ENCODE peak calls at places on chromosomes 6 and 20, in five cellular contexts. One of them, this sample, is unnamed.
A peak's percentile ranks its signal among the peaks of the same experiment; 100 is the strongest.

GRCh38 chr6:15327271-15327670 is 81.4 kb downstream of the JARID2 start:
- DNase-seq in left lung: no peak
- DNase-seq in fibroblast of mammary gland: no peak
- DNase-seq in fibroblast of the aortic adventitia: peak; percentile 18
- DNase-seq in dorsolateral prefrontal cortex: no peak
- DNase-seq in this sample: no peak

GRCh38 chr20:62159835-62160234 is 16.3 kb downstream of the SS18L1 start:
- DNase-seq in fibroblast of the aortic adventitia: no peak
- DNase-seq in fibroblast of mammary gland: peak; percentile 49
- DNase-seq in dorsolateral prefrontal cortex: no peak
- DNase-seq in left lung: peak; percentile 2
- DNase-seq in this sample: peak; percentile 57

GRCh38 chr6:72913797-72914196 is 291.9 kb downstream of the KCNQ5 start:
- DNase-seq in dorsolateral prefrontal cortex: no peak
- DNase-seq in left lung: no peak
- DNase-seq in fibroblast of the aortic adventitia: no peak
- DNase-seq in fibroblast of mammary gland: no peak
- DNase-seq in this sample: no peak

GRCh38 chr6:157761331-157761921 is 61.6 kb upstream of the SNX9 start:
- DNase-seq in dorsolateral prefrontal cortex: no peak
- DNase-seq in left lung: no peak
- DNase-seq in fibroblast of mammary gland: peak; percentile 93
- DNase-seq in fibroblast of the aortic adventitia: no peak
- DNase-seq in this sample: peak; percentile 78

GRCh38 chr6:11296449-11297375 is 64.2 kb upstream of the NEDD9 start:
- DNase-seq in dorsolateral prefrontal cortex: no peak
- DNase-seq in left lung: no peak
- DNase-seq in fibroblast of the aortic adventitia: no peak
- DNase-seq in fibroblast of mammary gland: no peak
- DNase-seq in this sample: no peak

GRCh38 chr20:10217517-10218410 is 866 bp upstream of the SNAP25 start:
- DNase-seq in fibroblast of mammary gland: peak; percentile 97
- DNase-seq in dorsolateral prefrontal cortex: peak; percentile 69
- DNase-seq in fibroblast of the aortic adventitia: peak; percentile 68
- DNase-seq in left lung: peak; percentile 52
- DNase-seq in this sample: no peak

GRCh38 chr6:135236319-135236718 is 55.2 kb downstream of the MYB start:
- DNase-seq in fibroblast of the aortic adventitia: no peak
- DNase-seq in fibroblast of mammary gland: no peak
- DNase-seq in left lung: no peak
- DNase-seq in dorsolateral prefrontal cortex: no peak
- DNase-seq in this sample: no peak

GRCh38 chr20:61539706-61540360 is 287.8 kb downstream of the CDH4 start:
- DNase-seq in dorsolateral prefrontal cortex: no peak
- DNase-seq in fibroblast of mammary gland: no peak
- DNase-seq in fibroblast of the aortic adventitia: no peak
- DNase-seq in left lung: no peak
- DNase-seq in this sample: no peak

GRCh38 chr6:3776881-3777507 is 25.5 kb upstream of the PXDC1 start:
- DNase-seq in dorsolateral prefrontal cortex: no peak
- DNase-seq in fibroblast of mammary gland: no peak
- DNase-seq in fibroblast of the aortic adventitia: no peak
- DNase-seq in left lung: no peak
- DNase-seq in this sample: no peak

GRCh38 chr6:134451529-134451928 is 133.6 kb upstream of the SGK1 start:
- DNase-seq in fibroblast of mammary gland: no peak
- DNase-seq in dorsolateral prefrontal cortex: no peak
- DNase-seq in fibroblast of the aortic adventitia: no peak
- DNase-seq in left lung: no peak
- DNase-seq in this sample: no peak

GRCh38 chr6:34339432-34339831 is 53.0 kb downstream of the NUDT3 start:
- DNase-seq in fibroblast of the aortic adventitia: no peak
- DNase-seq in fibroblast of mammary gland: no peak
- DNase-seq in left lung: no peak
- DNase-seq in dorsolateral prefrontal cortex: no peak
- DNase-seq in this sample: no peak

GRCh38 chr6:125773387-125774341 is 17.1 kb upstream of the NCOA7 start:
- DNase-seq in fibroblast of mammary gland: peak; percentile 60
- DNase-seq in left lung: no peak
- DNase-seq in fibroblast of the aortic adventitia: peak; percentile 53
- DNase-seq in dorsolateral prefrontal cortex: no peak
- DNase-seq in this sample: no peak

GRCh38 chr20:53656653-53657288 is 63.1 kb upstream of the ZNF217 start:
- DNase-seq in dorsolateral prefrontal cortex: no peak
- DNase-seq in left lung: no peak
- DNase-seq in fibroblast of the aortic adventitia: peak; percentile 61
- DNase-seq in fibroblast of mammary gland: peak; percentile 90
- DNase-seq in this sample: no peak

GRCh38 chr20:51036827-51037229 is 13.9 kb upstream of the KCNG1 start:
- DNase-seq in dorsolateral prefrontal cortex: no peak
- DNase-seq in fibroblast of mammary gland: peak; percentile 52
- DNase-seq in left lung: no peak
- DNase-seq in fibroblast of the aortic adventitia: no peak
- DNase-seq in this sample: no peak

GRCh38 chr20:39206899-39207564 is 244.9 kb downstream of the DHX35 start:
- DNase-seq in left lung: no peak
- DNase-seq in dorsolateral prefrontal cortex: no peak
- DNase-seq in fibroblast of the aortic adventitia: peak; percentile 22
- DNase-seq in fibroblast of mammary gland: peak; percentile 26
- DNase-seq in this sample: no peak

GRCh38 chr6:21754891-21755290 is 161.3 kb downstream of the SOX4 start:
- DNase-seq in left lung: no peak
- DNase-seq in fibroblast of the aortic adventitia: peak; percentile 34
- DNase-seq in fibroblast of mammary gland: peak; percentile 79
- DNase-seq in dorsolateral prefrontal cortex: no peak
- DNase-seq in this sample: no peak

GRCh38 chr6:170444056-170444505 is 109.0 kb downstream of the PSMB1 start:
- DNase-seq in fibroblast of the aortic adventitia: no peak
- DNase-seq in fibroblast of mammary gland: no peak
- DNase-seq in dorsolateral prefrontal cortex: no peak
- DNase-seq in left lung: peak; percentile 71
- DNase-seq in this sample: no peak

GRCh38 chr6:101666256-101666655 is 272.7 kb downstream of the GRIK2 start:
- DNase-seq in fibroblast of mammary gland: peak; percentile 67
- DNase-seq in left lung: no peak
- DNase-seq in dorsolateral prefrontal cortex: no peak
- DNase-seq in fibroblast of the aortic adventitia: peak; percentile 89
- DNase-seq in this sample: no peak

GRCh38 chr20:24989162-24989561 is 3.4 kb downstream of the APMAP start:
- DNase-seq in fibroblast of mammary gland: no peak
- DNase-seq in dorsolateral prefrontal cortex: peak; percentile 2
- DNase-seq in fibroblast of the aortic adventitia: no peak
- DNase-seq in left lung: no peak
- DNase-seq in this sample: no peak

GRCh38 chr6:146701632-146702031 is 102.9 kb downstream of the ADGB start:
- DNase-seq in left lung: no peak
- DNase-seq in dorsolateral prefrontal cortex: no peak
- DNase-seq in fibroblast of the aortic adventitia: no peak
- DNase-seq in fibroblast of mammary gland: no peak
- DNase-seq in this sample: no peak

GRCh38 chr6:27297857-27298730 is 14.0 kb downstream of the POM121L2 start:
- DNase-seq in left lung: no peak
- DNase-seq in fibroblast of mammary gland: peak; percentile 75
- DNase-seq in dorsolateral prefrontal cortex: no peak
- DNase-seq in fibroblast of the aortic adventitia: peak; percentile 51
- DNase-seq in this sample: no peak

GRCh38 chr6:107489636-107490567 is at the start of gene SOBP:
- DNase-seq in fibroblast of mammary gland: peak; percentile 51
- DNase-seq in fibroblast of the aortic adventitia: peak; percentile 43
- DNase-seq in dorsolateral prefrontal cortex: peak; percentile 57
- DNase-seq in left lung: peak; percentile 83
- DNase-seq in this sample: no peak

GRCh38 chr6:100426241-100426640 is 38.5 kb downstream of the SIM1 start:
- DNase-seq in fibroblast of the aortic adventitia: no peak
- DNase-seq in dorsolateral prefrontal cortex: no peak
- DNase-seq in fibroblast of mammary gland: no peak
- DNase-seq in left lung: no peak
- DNase-seq in this sample: no peak

GRCh38 chr6:28838634-28839442 is 84.9 kb downstream of the TRIM27 start:
- DNase-seq in left lung: peak; percentile 94
- DNase-seq in fibroblast of mammary gland: peak; percentile 85
- DNase-seq in dorsolateral prefrontal cortex: peak; percentile 70
- DNase-seq in fibroblast of the aortic adventitia: peak; percentile 75
- DNase-seq in this sample: peak; percentile 47

GRCh38 chr20:35571566-35571965 is 29.7 kb downstream of the ERGIC3 start:
- DNase-seq in dorsolateral prefrontal cortex: no peak
- DNase-seq in fibroblast of mammary gland: no peak
- DNase-seq in left lung: no peak
- DNase-seq in fibroblast of the aortic adventitia: no peak
- DNase-seq in this sample: no peak

GRCh38 chr6:8343600-8343999 is 91.7 kb downstream of the SLC35B3 start:
- DNase-seq in fibroblast of mammary gland: no peak
- DNase-seq in left lung: no peak
- DNase-seq in dorsolateral prefrontal cortex: no peak
- DNase-seq in fibroblast of the aortic adventitia: no peak
- DNase-seq in this sample: no peak

GRCh38 chr6:33313105-33313708 is 671 bp downstream of the TAPBP start:
- DNase-seq in fibroblast of mammary gland: no peak
- DNase-seq in dorsolateral prefrontal cortex: peak; percentile 35
- DNase-seq in fibroblast of the aortic adventitia: no peak
- DNase-seq in left lung: peak; percentile 92
- DNase-seq in this sample: no peak

GRCh38 chr6:54072708-54073313 is 38.4 kb upstream of the MLIP start:
- DNase-seq in dorsolateral prefrontal cortex: no peak
- DNase-seq in fibroblast of mammary gland: no peak
- DNase-seq in fibroblast of the aortic adventitia: no peak
- DNase-seq in left lung: no peak
- DNase-seq in this sample: no peak

GRCh38 chr6:107635058-107635515 is 145.2 kb downstream of the SOBP start:
- DNase-seq in fibroblast of the aortic adventitia: no peak
- DNase-seq in left lung: no peak
- DNase-seq in fibroblast of mammary gland: no peak
- DNase-seq in dorsolateral prefrontal cortex: no peak
- DNase-seq in this sample: no peak

GRCh38 chr6:83844170-83844569 is 9.0 kb upstream of the RIPPLY2 start:
- DNase-seq in left lung: no peak
- DNase-seq in dorsolateral prefrontal cortex: no peak
- DNase-seq in fibroblast of mammary gland: no peak
- DNase-seq in fibroblast of the aortic adventitia: no peak
- DNase-seq in this sample: no peak

GRCh38 chr6:88629838-88630462 is 333.5 kb downstream of the RNGTT start:
- DNase-seq in left lung: no peak
- DNase-seq in dorsolateral prefrontal cortex: no peak
- DNase-seq in fibroblast of the aortic adventitia: no peak
- DNase-seq in fibroblast of mammary gland: no peak
- DNase-seq in this sample: no peak

GRCh38 chr6:90000864-90001731 is 106.8 kb downstream of the GJA10 start:
- DNase-seq in dorsolateral prefrontal cortex: no peak
- DNase-seq in left lung: no peak
- DNase-seq in fibroblast of the aortic adventitia: no peak
- DNase-seq in fibroblast of mammary gland: peak; percentile 76
- DNase-seq in this sample: no peak

GRCh38 chr20:52150440-52151258 is 40.9 kb downstream of the ZFP64 start:
- DNase-seq in left lung: no peak
- DNase-seq in fibroblast of the aortic adventitia: peak; percentile 65
- DNase-seq in dorsolateral prefrontal cortex: no peak
- DNase-seq in fibroblast of mammary gland: peak; percentile 54
- DNase-seq in this sample: no peak

GRCh38 chr20:49029203-49029602 is 16.9 kb upstream of the CSE1L start:
- DNase-seq in left lung: no peak
- DNase-seq in fibroblast of the aortic adventitia: peak; percentile 76
- DNase-seq in fibroblast of mammary gland: no peak
- DNase-seq in dorsolateral prefrontal cortex: no peak
- DNase-seq in this sample: no peak

GRCh38 chr20:49032455-49032854 is 13.7 kb upstream of the CSE1L start:
- DNase-seq in fibroblast of mammary gland: no peak
- DNase-seq in left lung: no peak
- DNase-seq in fibroblast of the aortic adventitia: no peak
- DNase-seq in dorsolateral prefrontal cortex: no peak
- DNase-seq in this sample: no peak

GRCh38 chr20:49030954-49031619 is 15.0 kb upstream of the CSE1L start:
- DNase-seq in fibroblast of the aortic adventitia: peak; percentile 63
- DNase-seq in left lung: no peak
- DNase-seq in dorsolateral prefrontal cortex: no peak
- DNase-seq in fibroblast of mammary gland: peak; percentile 42
- DNase-seq in this sample: no peak

GRCh38 chr20:49024220-49024619 is 21.9 kb upstream of the CSE1L start:
- DNase-seq in left lung: no peak
- DNase-seq in dorsolateral prefrontal cortex: no peak
- DNase-seq in fibroblast of the aortic adventitia: no peak
- DNase-seq in fibroblast of mammary gland: no peak
- DNase-seq in this sample: no peak

DNA sequence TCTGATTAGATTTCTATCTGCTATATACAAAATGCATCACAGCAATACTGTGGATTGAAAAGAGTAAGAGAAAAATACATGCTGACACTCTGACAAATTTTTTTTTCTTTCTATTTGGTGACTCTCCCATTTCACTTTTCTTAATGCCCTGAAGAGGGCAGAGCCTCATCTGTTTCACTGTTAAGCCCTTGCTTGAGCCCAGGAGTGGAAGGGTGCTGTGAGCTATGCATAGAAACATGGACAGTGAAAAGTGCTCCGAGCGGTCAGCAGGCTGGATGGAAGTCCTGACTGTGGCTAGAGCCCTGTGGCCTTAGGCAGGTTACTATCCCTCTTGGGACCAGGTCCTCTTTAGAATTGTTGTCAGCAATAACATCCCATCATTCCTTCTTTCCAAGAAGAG is 17.4 kb upstream of the CSE1L start:
- DNase-seq in fibroblast of mammary gland: peak; percentile 35
- DNase-seq in left lung: no peak
- DNase-seq in dorsolateral prefrontal cortex: no peak
- DNase-seq in fibroblast of the aortic adventitia: peak; percentile 58
- DNase-seq in this sample: no peak
- TF ChIP-seq CTCF in fibroblast of mammary gland: peak; percentile 45
- TF ChIP-seq CTCF in left lung: peak; percentile 18
- TF ChIP-seq CTCF in dorsolateral prefrontal cortex: peak; percentile 36
- TF ChIP-seq CTCF in fibroblast of the aortic adventitia: peak; percentile 58
- TF ChIP-seq CTCF in this sample: no peak

GRCh38 chr6:110329348-110329728 is 28.8 kb downstream of the METTL24 start:
- DNase-seq in fibroblast of mammary gland: peak; percentile 17
- DNase-seq in dorsolateral prefrontal cortex: no peak
- DNase-seq in fibroblast of the aortic adventitia: no peak
- DNase-seq in left lung: peak; percentile 59
- DNase-seq in this sample: no peak
- H3K4me3 ChIP-seq in fibroblast of mammary gland: peak overlapping the region; percentile 36
- H3K4me3 ChIP-seq in dorsolateral prefrontal cortex: no peak overlapping the region
- H3K4me3 ChIP-seq in fibroblast of the aortic adventitia: no peak overlapping the region
- H3K4me3 ChIP-seq in left lung: peak overlapping the region; percentile 1
- H3K4me3 ChIP-seq in this sample: no peak overlapping the region

GRCh38 chr6:116511424-116512131 is at the start of gene CALHM5:
- DNase-seq in fibroblast of the aortic adventitia: peak; percentile 97
- DNase-seq in fibroblast of mammary gland: peak; percentile 92
- DNase-seq in left lung: no peak
- DNase-seq in dorsolateral prefrontal cortex: no peak
- DNase-seq in this sample: no peak
- TF ChIP-seq CTCF in fibroblast of the aortic adventitia: peak; percentile 75
- TF ChIP-seq CTCF in fibroblast of mammary gland: peak; percentile 80
- TF ChIP-seq CTCF in left lung: peak; percentile 46
- TF ChIP-seq CTCF in dorsolateral prefrontal cortex: peak; percentile 37
- TF ChIP-seq CTCF in this sample: peak; percentile 9

DNA sequence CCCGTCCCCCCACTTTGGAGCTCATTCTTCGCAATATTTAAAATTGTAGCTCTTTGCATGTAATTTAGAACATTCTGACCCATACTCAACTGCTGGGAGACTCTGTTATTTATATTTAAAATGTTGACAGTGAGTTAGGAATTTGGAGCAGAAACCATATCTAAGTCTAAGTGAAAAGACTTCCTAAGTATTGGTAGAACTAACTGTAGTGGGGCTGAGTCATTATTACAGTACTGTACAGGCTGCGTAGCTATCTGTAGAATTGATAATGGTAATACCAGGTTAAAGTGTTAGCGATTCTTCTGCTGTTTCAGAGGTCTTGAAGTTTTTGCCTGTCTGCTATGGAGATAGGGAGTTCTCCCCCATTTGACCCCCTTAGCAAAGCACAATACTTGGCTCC is 3.6 kb downstream of the TOP1 start:
- DNase-seq in left lung: no peak
- DNase-seq in fibroblast of mammary gland: no peak
- DNase-seq in fibroblast of the aortic adventitia: peak; percentile 32
- DNase-seq in dorsolateral prefrontal cortex: no peak
- DNase-seq in this sample: no peak
- H3K4me3 ChIP-seq in left lung: no peak overlapping the region
- H3K4me3 ChIP-seq in fibroblast of mammary gland: no peak overlapping the region
- H3K4me3 ChIP-seq in fibroblast of the aortic adventitia: no peak overlapping the region
- H3K4me3 ChIP-seq in dorsolateral prefrontal cortex: no peak overlapping the region
- H3K4me3 ChIP-seq in this sample: no peak overlapping the region

This sample was measured in GM12864.